ENCODE peak calls at places on chromosomes 13 and 19, in four cellular contexts. G, M, I and Y are unnamed samples.

GRCh38 chr19:45364696-45365095 is 5.7 kb downstream of the ERCC2 start:
- DNase-seq in I (no peak), M (no peak), G (no peak), Y (no peak)

GRCh38 chr13:95564948-95565347 is 12.4 kb downstream of the CLDN10 start:
- DNase-seq in M (no peak), G (no peak), I (no peak), Y (no peak)

GRCh38 chr19:55036058-55036457 is 2.0 kb downstream of the GP6 start:
- DNase-seq in M (no peak), I (no peak), G (no peak), Y (no peak)

GRCh38 chr13:91664036-91664435 is 265.6 kb downstream of the GPC5 start:
- DNase-seq in I (no peak), G (no peak), M (no peak), Y (no peak)

GRCh38 chr19:57280913-57281425 is 684 bp downstream of the ZNF460 start:
- DNase-seq in M (no peak), G (no peak), I (no peak), Y (peak; percentile 23)

GRCh38 chr13:112768795-112769411 is 79.1 kb downstream of the ATP11A start:
- DNase-seq in G (no peak), M (no peak), I (no peak), Y (no peak)

GRCh38 chr13:42720116-42720857 is 61.1 kb upstream of the FAM216B start:
- DNase-seq in I (peak; percentile 5), G (no peak), M (peak; percentile 82), Y (peak; percentile 81)

GRCh38 chr13:51728972-51729371 is 75.0 kb downstream of the DHRS12 start:
- DNase-seq in M (no peak), G (no peak), I (no peak), Y (no peak)

GRCh38 chr19:4803736-4804695 is 12.5 kb downstream of the FEM1A start:
- DNase-seq in M (no peak), I (peak; percentile 64), G (peak; percentile 73), Y (peak; percentile 52)

GRCh38 chr19:10403137-10404021 is at the start of gene CDC37:
- DNase-seq in M (peak; percentile 88), I (peak; percentile 95), G (peak; percentile 96), Y (peak; percentile 95)

GRCh38 chr13:31172535-31172934 is 10.8 kb upstream of the HSPH1 start:
- DNase-seq in M (no peak), G (no peak), I (no peak), Y (peak; percentile 76)

GRCh38 chr13:111270765-111271164 is 49.7 kb upstream of the TEX29 start:
- DNase-seq in I (no peak), G (no peak), M (no peak), Y (no peak)

GRCh38 chr19:18999016-18999758 is 34.1 kb downstream of the SUGP2 start:
- DNase-seq in M (no peak), I (no peak), G (no peak), Y (no peak)

GRCh38 chr13:83992566-83993358 is 110.5 kb upstream of the SLITRK1 start:
- DNase-seq in M (no peak), I (no peak), G (no peak), Y (no peak)

GRCh38 chr13:99005609-99006008 is 27.7 kb upstream of the DOCK9 start:
- DNase-seq in M (no peak), I (no peak), G (no peak), Y (no peak)

GRCh38 chr19:10332158-10332964 is 968 bp downstream of the RAVER1 start:
- DNase-seq in M (no peak), I (no peak), G (no peak), Y (no peak)

GRCh38 chr19:19405919-19406877 is 723 bp downstream of the GATAD2A start:
- DNase-seq in M (no peak), I (peak; percentile 51), G (peak; percentile 38), Y (no peak)

GRCh38 chr13:27971236-27971645 is 2.1 kb upstream of the CDX2 start:
- DNase-seq in I (no peak), M (no peak), G (no peak), Y (no peak)

GRCh38 chr13:70339738-70340137 is 231.5 kb upstream of the KLHL1 start:
- DNase-seq in I (no peak), M (no peak), G (no peak), Y (peak; percentile 32)

GRCh38 chr19:44687898-44688297 is 11.1 kb upstream of the CEACAM16 start:
- DNase-seq in I (no peak), G (no peak), M (no peak), Y (no peak)

GRCh38 chr19:49793561-49793840 is 19.6 kb downstream of the FUZ start:
- DNase-seq in I (no peak), G (no peak), M (no peak), Y (peak; percentile 42)

GRCh38 chr13:27064252-27064995 is 107.2 kb downstream of the USP12 start:
- DNase-seq in M (no peak), G (no peak), I (no peak), Y (no peak)

GRCh38 chr13:37679043-37679442 is 80.5 kb upstream of the POSTN start:
- DNase-seq in G (no peak), M (no peak), I (no peak), Y (no peak)

GRCh38 chr13:95137096-95137495 is 164.2 kb downstream of the ABCC4 start:
- DNase-seq in G (no peak), I (no peak), M (no peak), Y (no peak)

GRCh38 chr13:41017744-41018582 is 1.2 kb downstream of the ELF1 start:
- DNase-seq in I (no peak), G (no peak), M (no peak), Y (no peak)

GRCh38 chr13:40153516-40153915 is 498.1 kb downstream of the COG6 start:
- DNase-seq in G (no peak), M (no peak), I (no peak), Y (no peak)

GRCh38 chr19:3404324-3405260 is 38.2 kb downstream of the NFIC start:
- DNase-seq in G (no peak), M (peak; percentile 71), I (no peak), Y (no peak)

GRCh38 chr19:7552781-7553180 is 17.3 kb downstream of the PNPLA6 start:
- DNase-seq in I (no peak), M (no peak), G (no peak), Y (no peak)

GRCh38 chr13:24385902-24386301 is 76.5 kb downstream of the C1QTNF9 start:
- DNase-seq in G (no peak), I (no peak), M (no peak), Y (no peak)